ENCODE peak calls at places on chromosomes 4 and X, in six cellular contexts. P, T, K, I, C and S are unnamed samples.

GRCh38 chr4:24564488-24564887 is 19.9 kb downstream of the DHX15 start:
- DNase-seq in P (no peak), T (no peak), K (no peak), I (no peak), C (no peak), S (peak)

GRCh38 chrX:17464196-17464595 is 89.2 kb downstream of the NHS start:
- DNase-seq in P (no peak), T (no peak), K (no peak), I (no peak), C (no peak), S (no peak)

GRCh38 chrX:15617111-15617510 is 16.4 kb upstream of the ACE2 start:
- DNase-seq in P (no peak), T (no peak), K (no peak), I (no peak), C (no peak), S (peak)

GRCh38 chr4:100738388-100739165 is 220.8 kb upstream of the EMCN start:
- DNase-seq in P (no peak), T (no peak), K (no peak), I (peak), C (no peak), S (peak)

GRCh38 chr4:158254328-158254727 is 44.0 kb downstream of the TMEM144 start:
- DNase-seq in P (no peak), T (no peak), K (no peak), I (no peak), C (no peak), S (no peak)

GRCh38 chrX:46547857-46548256 is 2.6 kb upstream of the ZNF674 start:
- DNase-seq in P (no peak), T (no peak), K (no peak), I (no peak), C (no peak), S (peak)

GRCh38 chr4:57109847-57110634 is at the start of gene IGFBP7:
- DNase-seq in P (no peak), T (peak), K (no peak), I (no peak), C (no peak), S (peak)

GRCh38 chr4:94870151-94870550 is 112.4 kb downstream of the BMPR1B start:
- DNase-seq in P (no peak), T (no peak), K (no peak), I (no peak), C (no peak), S (no peak)

GRCh38 chr4:146450524-146450923 is 71.2 kb downstream of the SLC10A7 start:
- DNase-seq in P (no peak), T (no peak), K (no peak), I (no peak), C (no peak), S (no peak)

GRCh38 chr4:9146967-9147366 is 23.2 kb upstream of the FAM90A26 start:
- DNase-seq in P (no peak), T (no peak), K (no peak), I (no peak), C (no peak), S (no peak)

GRCh38 chrX:150219374-150220185 is 143.5 kb upstream of the MAMLD1 start:
- DNase-seq in P (no peak), T (no peak), K (no peak), I (no peak), C (no peak), S (no peak)

GRCh38 chr4:189940178-189941004 is at the start of gene FRG1:
- DNase-seq in P (peak), T (peak), K (peak), I (peak), C (peak), S (peak)

GRCh38 chrX:43559643-43560042 is 96.5 kb upstream of the MAOA start:
- DNase-seq in P (no peak), T (peak), K (peak), I (peak), C (peak), S (peak)

GRCh38 chr4:105807496-105807895 is 87.8 kb upstream of the NPNT start:
- DNase-seq in P (no peak), T (no peak), K (no peak), I (no peak), C (no peak), S (peak)

GRCh38 chrX:113384628-113385027 is 544.0 kb upstream of the AMOT start:
- DNase-seq in P (no peak), T (no peak), K (no peak), I (no peak), C (no peak), S (peak)

GRCh38 chr4:174672276-174672675 is 150.0 kb upstream of the HPGD start:
- DNase-seq in P (no peak), T (no peak), K (no peak), I (no peak), C (no peak), S (peak)

GRCh38 chrX:45083314-45083713 is 117.4 kb downstream of the DIPK2B start:
- DNase-seq in P (no peak), T (no peak), K (no peak), I (no peak), C (no peak), S (no peak)

GRCh38 chr4:97496298-97496873 is 646.9 kb downstream of the STPG2 start:
- DNase-seq in P (no peak), T (no peak), K (no peak), I (peak), C (no peak), S (no peak)

GRCh38 chr4:46390353-46391058 is 578 bp upstream of the GABRA2 start:
- DNase-seq in P (no peak), T (peak), K (no peak), I (no peak), C (no peak), S (no peak)

GRCh38 chr4:186144180-186144579 is 39.7 kb downstream of the FAM149A start:
- DNase-seq in P (no peak), T (peak), K (no peak), I (peak), C (no peak), S (peak)

GRCh38 chr4:94208918-94209317 is 1.3 kb downstream of the SMARCAD1 start:
- DNase-seq in P (no peak), T (no peak), K (no peak), I (no peak), C (no peak), S (no peak)

GRCh38 chrX:13048265-13048664 is 3.8 kb upstream of the FAM9C start:
- DNase-seq in P (no peak), T (no peak), K (no peak), I (no peak), C (no peak), S (peak)

GRCh38 chr4:127574643-127575042 is 58.1 kb upstream of the INTU start:
- DNase-seq in P (no peak), T (no peak), K (no peak), I (no peak), C (no peak), S (no peak)

GRCh38 chr4:128979934-128980333 is 113.4 kb downstream of the SCLT1 start:
- DNase-seq in P (no peak), T (peak), K (no peak), I (no peak), C (no peak), S (peak)

GRCh38 chr4:136873555-136873954 is 658.7 kb downstream of the PCDH18 start:
- DNase-seq in P (no peak), T (no peak), K (no peak), I (no peak), C (no peak), S (no peak)

GRCh38 chr4:15368906-15369305 is 58.9 kb upstream of the C1QTNF7 start:
- DNase-seq in P (no peak), T (no peak), K (no peak), I (no peak), C (no peak), S (peak)

GRCh38 chr4:3442959-3443749 is 1.4 kb downstream of the HGFAC start:
- DNase-seq in P (no peak), T (peak), K (peak), I (peak), C (peak), S (no peak)

GRCh38 chr4:24063771-24064170 is 173.9 kb upstream of the PPARGC1A start:
- DNase-seq in P (no peak), T (no peak), K (no peak), I (no peak), C (no peak), S (no peak)

GRCh38 chr4:147928400-147928799 is 196.5 kb downstream of the ARHGAP10 start:
- DNase-seq in P (no peak), T (no peak), K (no peak), I (peak), C (no peak), S (peak)

GRCh38 chrX:130147631-130148030 is 18.0 kb downstream of the AIFM1 start:
- DNase-seq in P (no peak), T (no peak), K (no peak), I (no peak), C (no peak), S (no peak)